ENCODE peak calls at places on chromosomes 16 and 17, in four cellular contexts. Z is CD8-positive, alpha-beta T cell; N is IMR-90; U is fibroblast of pulmonary artery. D is an unnamed sample.

GRCh38 chr16:31025344-31025743 is 8.0 kb upstream of the STX4 start:
- DNase-seq in U (no peak), Z (no peak), N (no peak), D (no peak)

GRCh38 chr17:4023220-4023619 is 59.0 kb upstream of the ATP2A3 start:
- DNase-seq in Z (no peak), N (no peak), U (no peak), D (peak; percentile 60)

GRCh38 chr16:86821933-86822332 is 243.6 kb downstream of the FOXL1 start:
- DNase-seq in N (no peak), Z (no peak), U (no peak), D (no peak)

GRCh38 chr17:72515291-72516065 is 394.7 kb downstream of the SOX9 start:
- DNase-seq in Z (no peak), U (peak; percentile 69), N (peak; percentile 65), D (peak; percentile 58)

GRCh38 chr17:40329981-40330794 is 21.2 kb downstream of the RARA start:
- DNase-seq in U (no peak), Z (no peak), N (no peak), D (no peak)

GRCh38 chr17:31415640-31416502 is 24.4 kb downstream of the RAB11FIP4 start:
- DNase-seq in N (no peak), U (no peak), Z (no peak), D (no peak)

GRCh38 chr16:30927789-30928378 is 4.5 kb downstream of the FBXL19 start:
- DNase-seq in N (peak; percentile 25), Z (no peak), U (peak; percentile 42), D (peak; percentile 64)

GRCh38 chr17:81121841-81122733 is 43.2 kb upstream of the PVALEF start:
- DNase-seq in N (no peak), Z (no peak), U (no peak), D (no peak)

GRCh38 chr17:54736573-54736972 is 164.1 kb upstream of the TOM1L1 start:
- DNase-seq in N (no peak), Z (no peak), U (no peak), D (no peak)

GRCh38 chr17:48429638-48430586 is at the start of gene SKAP1:
- DNase-seq in Z (peak; percentile 59), U (no peak), N (no peak), D (no peak)

GRCh38 chr16:74448990-74449389 is 27.7 kb upstream of the CLEC18B start:
- DNase-seq in U (peak; percentile 97), N (peak; percentile 95), Z (no peak), D (peak; percentile 83)
- TF ChIP-seq CTCF in U (no peak), N (no peak), Z (no peak), D (no peak)

GRCh38 chr16:71367243-71367976 is 8.9 kb downstream of the CALB2 start:
- DNase-seq in N (peak; percentile 21), U (peak; percentile 49), Z (no peak), D (peak; percentile 59)

GRCh38 chr16:71368958-71369357 is 10.4 kb downstream of the CALB2 start:
- DNase-seq in Z (no peak), N (no peak), U (no peak), D (no peak)

GRCh38 chr16:71365021-71365420 is 6.5 kb downstream of the CALB2 start:
- DNase-seq in Z (no peak), U (no peak), N (no peak), D (no peak)

GRCh38 chr16:71360378-71360777 is 1.9 kb downstream of the CALB2 start:
- DNase-seq in U (peak; percentile 92), Z (no peak), N (peak; percentile 94), D (peak; percentile 85)

GRCh38 chr16:71364306-71364705 is 5.8 kb downstream of the CALB2 start:
- DNase-seq in U (no peak), N (no peak), Z (no peak), D (no peak)
- H3K4me3 ChIP-seq in U (no peak overlapping the region), N (no peak overlapping the region), Z (no peak overlapping the region), D (no peak overlapping the region)

DNA sequence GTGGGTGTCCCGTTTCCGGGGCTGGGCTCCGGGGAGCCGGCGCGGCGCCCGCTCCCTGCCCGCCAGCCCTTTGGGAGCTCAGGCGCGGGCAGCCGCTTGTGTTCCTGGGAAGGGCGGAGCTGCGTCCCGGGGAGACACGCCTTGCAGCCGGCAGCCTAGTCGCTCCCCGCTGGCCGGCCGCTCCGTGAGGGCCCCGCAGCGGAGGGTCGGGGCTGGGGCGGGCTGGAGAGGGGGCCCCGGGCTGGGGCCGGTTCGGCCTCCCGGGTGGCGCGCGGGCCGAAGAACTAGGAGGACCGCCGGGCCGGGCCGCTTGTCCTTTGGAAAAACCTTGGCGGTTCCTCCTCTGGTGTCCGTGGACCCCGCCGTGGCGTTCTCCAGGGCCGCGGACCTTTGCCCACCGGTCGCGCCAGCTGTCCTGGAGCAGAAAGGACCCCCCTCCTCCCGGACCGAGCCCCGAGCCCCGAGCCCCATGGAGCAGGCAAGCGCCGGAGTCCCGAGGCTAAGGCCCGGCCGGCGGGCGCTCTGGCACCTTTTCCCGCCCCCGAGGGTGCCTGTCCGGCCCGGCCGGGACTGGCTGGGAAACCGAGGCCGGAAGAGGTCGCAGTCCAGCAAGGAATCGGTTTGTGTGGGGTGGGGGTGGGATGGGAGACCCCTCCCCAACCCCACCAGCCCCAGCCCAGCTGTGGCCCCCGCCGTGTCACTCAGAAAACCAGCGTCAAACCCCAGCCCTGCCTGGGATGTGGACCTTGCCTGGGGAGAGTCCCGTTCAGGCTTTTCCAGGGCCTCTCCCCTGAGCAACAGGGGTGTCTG is 6.8 kb upstream of the TBC1D3B start:
- DNase-seq in U (peak; percentile 52), Z (no peak), N (peak; percentile 54), D (peak; percentile 76)
- TF ChIP-seq CTCF in U (no peak), Z (no peak), N (no peak), D (no peak)

DNA sequence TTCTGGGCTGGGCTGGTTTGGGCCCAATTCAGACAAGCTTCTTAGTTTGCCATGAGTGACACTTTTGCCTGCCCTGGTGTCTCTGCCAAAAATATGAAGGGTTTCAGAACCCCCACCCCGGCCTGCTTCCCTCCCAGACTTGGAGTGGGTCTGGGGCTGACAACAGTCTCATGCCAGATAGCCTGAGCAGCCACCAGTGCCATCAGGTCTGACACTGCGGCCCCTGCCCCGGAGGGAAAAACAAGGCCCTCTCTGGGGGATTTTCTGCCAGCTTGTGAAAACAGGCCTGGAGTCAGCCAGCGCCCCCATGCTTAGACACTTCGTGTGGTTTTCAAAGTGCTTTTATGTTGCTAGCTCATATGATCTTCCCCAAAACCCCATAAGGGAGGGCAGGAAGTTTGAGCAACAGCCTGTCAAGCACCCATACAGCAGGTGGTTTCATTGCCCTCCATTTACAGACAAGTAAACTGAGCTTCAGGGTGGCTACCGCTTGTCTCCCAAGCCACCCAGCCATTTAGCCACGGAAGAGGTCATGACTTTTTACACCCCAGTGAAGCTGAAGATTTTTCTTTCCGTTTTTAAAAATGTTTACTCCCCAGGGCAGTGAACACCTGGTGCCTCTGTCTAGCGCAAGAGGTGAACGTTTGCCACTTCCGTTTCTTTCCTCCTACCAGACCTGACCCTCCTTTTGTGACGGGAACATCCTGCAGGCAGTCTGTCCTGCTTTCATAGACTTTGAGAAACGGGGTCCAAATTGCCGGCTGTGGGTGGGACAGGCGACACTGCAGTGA is 300.6 kb downstream of the SEC14L1 start:
- DNase-seq in U (no peak), Z (peak; percentile 59), N (no peak), D (no peak)
- H3K4me3 ChIP-seq in U (no peak overlapping the region), Z (peak overlapping the region; percentile 5), N (no peak overlapping the region), D (no peak overlapping the region)

DNA sequence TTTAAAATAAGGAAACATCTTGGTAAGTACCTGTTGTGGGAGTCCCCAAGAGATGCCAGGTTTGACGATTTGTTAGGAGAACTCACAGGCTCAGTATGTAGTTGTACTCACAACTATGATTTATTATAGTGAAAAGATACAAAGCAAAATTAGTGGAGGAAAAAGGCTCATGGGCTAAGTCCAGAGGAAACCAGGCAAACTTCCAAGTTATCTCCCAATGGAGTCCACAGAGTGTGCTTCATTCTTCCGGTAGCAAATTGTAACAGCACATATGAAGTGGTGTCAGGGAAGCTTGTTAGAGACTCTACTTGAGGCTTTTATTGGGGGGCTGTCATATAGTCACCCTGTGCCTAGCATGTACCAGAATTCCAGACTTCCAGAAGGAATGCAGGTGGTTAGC is 2.3 kb downstream of the DDX19A start:
- DNase-seq in N (no peak), U (peak; percentile 65), Z (no peak), D (peak; percentile 35)
- TF ChIP-seq CTCF in N (no peak), U (no peak), Z (no peak), D (no peak)

DNA sequence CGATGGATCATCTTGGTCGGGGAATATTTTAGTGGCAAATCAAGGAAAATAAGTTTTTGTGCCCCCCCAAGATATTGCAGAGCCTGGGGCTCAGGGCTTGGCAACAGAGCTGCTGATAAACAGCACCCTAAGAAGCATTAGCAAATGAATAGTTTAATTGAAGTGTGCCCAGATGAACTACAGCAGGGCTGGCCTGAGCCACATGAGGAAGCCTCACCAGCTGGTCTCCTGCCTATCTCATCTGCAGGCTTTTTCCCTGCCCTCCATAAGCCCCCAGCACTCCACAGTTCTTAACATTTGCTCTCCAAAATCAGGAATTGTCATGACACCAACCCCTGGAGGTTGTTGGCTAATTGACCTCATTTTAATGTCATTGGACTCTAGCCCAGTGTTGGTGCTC is 480.2 kb downstream of the HS3ST3B1 start:
- DNase-seq in Z (no peak), N (no peak), U (no peak), D (no peak)
- H3K4me3 ChIP-seq in Z (no peak overlapping the region), N (no peak overlapping the region), U (no peak overlapping the region), D (no peak overlapping the region)

GRCh38 chr16:67456383-67457140 is 24.4 kb downstream of the ATP6V0D1 start:
- DNase-seq in Z (no peak), N (peak; percentile 36), U (peak; percentile 63), D (peak; percentile 55)
- TF ChIP-seq CTCF in Z (no peak), N (peak; percentile 50), U (peak; percentile 61), D (peak; percentile 73)

DNA sequence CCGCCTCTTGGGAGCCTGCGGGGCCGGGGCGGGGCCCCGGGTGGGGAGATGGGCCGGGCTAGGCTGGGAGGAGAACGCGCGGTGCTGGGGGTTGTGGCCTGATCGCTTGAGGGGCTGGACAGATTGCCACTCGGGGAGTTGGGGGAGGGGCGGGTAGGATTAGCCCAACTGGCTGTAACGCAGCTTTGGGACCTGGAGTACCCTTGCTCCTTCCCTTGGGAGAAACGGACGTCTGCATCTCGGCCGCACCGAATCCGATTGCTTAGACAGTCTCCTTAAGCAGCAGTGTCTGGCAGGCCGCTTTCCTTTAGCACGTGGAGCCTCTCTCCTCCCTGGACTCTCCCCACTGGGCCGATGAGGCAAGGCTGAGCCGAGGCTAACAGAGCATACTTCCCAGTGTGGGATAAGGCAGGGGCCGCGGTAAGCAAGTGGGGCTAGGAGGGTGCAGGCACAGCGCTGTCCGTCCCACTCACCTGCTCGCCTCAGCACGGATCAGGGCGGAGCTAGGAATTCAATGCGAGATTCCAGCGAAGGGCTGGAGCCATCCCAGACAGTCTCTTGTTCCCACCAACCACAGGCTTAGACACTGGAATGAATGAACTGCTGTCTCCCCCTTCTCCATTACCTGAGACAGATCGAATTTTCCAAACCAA is 540 bp upstream of the ACLY start:
- DNase-seq in U (no peak), N (no peak), Z (peak; percentile 4), D (peak; percentile 78)
- H3K4me3 ChIP-seq in U (peak overlapping the region; percentile 97), N (peak overlapping the region; percentile 31), Z (peak overlapping the region; percentile 100), D (peak overlapping the region; percentile 95)

D was measured in choroid plexus epithelial cell.